ENCODE peak calls at places on chromosome 21, in eight cellular contexts. N is pancreas, K is adrenal gland, X is endodermal cell, T is transverse colon, W is hepatocyte, U is stomach, A is AG04449. L is an unnamed sample.
A peak's percentile ranks its signal among the peaks of the same experiment; 100 is the strongest.

GRCh38 chr21:33028271-33028670 is 2.5 kb downstream of the OLIG2 start:
- DNase-seq in X (peak; percentile 55), W (no peak), T (no peak), A (no peak), K (no peak), U (no peak), N (no peak), L (no peak)

GRCh38 chr21:41280115-41280919 is 36.3 kb upstream of the FAM3B start:
- DNase-seq in A (peak; percentile 29), N (no peak), K (no peak), W (peak; percentile 59), T (no peak), X (no peak), U (no peak), L (peak; percentile 43)

GRCh38 chr21:41369105-41369914 is 7.5 kb downstream of the MX2 start:
- DNase-seq in W (peak; percentile 59), T (no peak), U (no peak), A (no peak), N (peak; percentile 58), K (no peak), X (peak; percentile 88), L (no peak)

GRCh38 chr21:35559881-35560280 is 500.4 kb downstream of the SETD4 start:
- DNase-seq in U (no peak), N (no peak), A (no peak), W (no peak), K (no peak), X (no peak), T (no peak), L (no peak)

GRCh38 chr21:42725416-42725930 is 72.1 kb downstream of the PDE9A start:
- DNase-seq in U (peak; percentile 20), W (no peak), K (no peak), X (no peak), A (no peak), T (no peak), N (no peak), L (no peak)

GRCh38 chr21:34599534-34600101 is 15.3 kb downstream of the RCAN1 start:
- DNase-seq in A (no peak), X (no peak), K (no peak), U (no peak), N (no peak), T (no peak), W (no peak), L (no peak)

GRCh38 chr21:31180256-31181088 is 142.2 kb upstream of the KRTAP19-8 start:
- DNase-seq in T (no peak), U (no peak), K (no peak), W (peak; percentile 56), A (no peak), X (no peak), N (no peak), L (no peak)

GRCh38 chr21:42722808-42723470 is 69.5 kb downstream of the PDE9A start:
- DNase-seq in N (no peak), A (no peak), W (no peak), K (no peak), X (no peak), T (no peak), U (no peak), L (no peak)

GRCh38 chr21:34921151-34921550 is 128.0 kb downstream of the RUNX1 start:
- DNase-seq in T (no peak), U (no peak), N (no peak), W (no peak), A (no peak), X (no peak), K (no peak), L (no peak)

GRCh38 chr21:42565886-42566523 is 52.4 kb downstream of the SLC37A1 start:
- DNase-seq in A (no peak), U (peak; percentile 21), W (no peak), N (peak; percentile 55), K (peak; percentile 10), X (no peak), T (peak; percentile 4), L (no peak)

GRCh38 chr21:42360317-42360716 is 6.0 kb downstream of the TFF1 start:
- DNase-seq in X (no peak), K (no peak), T (no peak), N (no peak), U (no peak), W (no peak), A (no peak), L (no peak)

GRCh38 chr21:29829514-29830255 is 110.1 kb downstream of the GRIK1 start:
- DNase-seq in U (no peak), T (no peak), X (no peak), N (no peak), K (no peak), W (no peak), A (no peak), L (no peak)

GRCh38 chr21:40422851-40423635 is 423.9 kb downstream of the DSCAM start:
- DNase-seq in W (no peak), U (no peak), A (no peak), K (no peak), N (no peak), T (no peak), X (no peak), L (no peak)

DNA sequence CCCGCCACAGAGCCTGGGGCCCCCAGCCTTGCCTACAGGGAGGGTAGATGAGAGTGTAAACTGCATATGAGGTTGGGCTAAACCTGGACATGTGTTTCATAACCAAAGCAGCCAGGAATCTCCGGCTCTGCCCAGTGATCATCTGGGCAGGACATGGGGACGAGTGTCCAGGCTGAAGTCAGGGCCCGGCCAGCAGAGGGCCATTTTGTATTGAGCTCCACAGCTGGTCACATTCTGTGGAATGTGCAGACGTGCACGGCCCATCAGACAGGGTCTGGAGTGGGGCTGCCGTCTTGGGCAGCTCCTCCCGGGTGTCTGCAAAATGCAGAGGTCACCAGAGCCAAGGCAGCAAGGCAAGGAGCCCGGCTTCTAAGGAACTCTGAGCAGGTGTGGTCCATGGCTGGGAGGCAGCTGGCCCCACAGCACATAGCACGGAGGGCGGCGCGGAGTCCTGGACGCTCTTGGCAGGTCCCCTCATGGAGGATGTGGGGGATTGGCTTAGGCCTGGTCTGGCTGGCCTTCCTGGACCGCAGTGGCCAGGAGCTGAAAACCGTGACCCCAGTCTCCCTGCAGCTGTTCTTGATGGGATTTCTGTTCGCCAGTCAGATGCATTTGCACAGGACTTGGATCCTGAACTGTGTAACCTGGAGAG is 6.3 kb downstream of the LRRC3 start:
- DNase-seq in N (peak; percentile 62), W (no peak), U (no peak), A (no peak), X (no peak), K (no peak), T (no peak), L (no peak)
- TF ChIP-seq CTCF in N (no peak), W (peak; percentile 21), U (no peak), A (no peak), X (peak; percentile 45), K (no peak), T (no peak), L (no peak)

GRCh38 chr21:37028579-37028978 is 22.1 kb downstream of the RIPPLY3 start:
- DNase-seq in W (no peak), U (no peak), N (no peak), A (no peak), K (no peak), T (no peak), X (no peak), L (no peak)

GRCh38 chr21:37036177-37036576 is 29.7 kb downstream of the RIPPLY3 start:
- DNase-seq in K (no peak), W (no peak), X (no peak), U (no peak), N (no peak), A (no peak), T (no peak), L (no peak)

GRCh38 chr21:37032877-37033471 is 26.5 kb downstream of the RIPPLY3 start:
- DNase-seq in X (no peak), W (peak; percentile 23), A (peak; percentile 14), T (no peak), U (no peak), N (no peak), K (peak; percentile 42), L (no peak)

GRCh38 chr21:37030864-37031263 is 24.4 kb downstream of the RIPPLY3 start:
- DNase-seq in U (no peak), T (no peak), K (no peak), W (no peak), N (no peak), X (no peak), A (no peak), L (no peak)

GRCh38 chr21:37032293-37032692 is 25.8 kb downstream of the RIPPLY3 start:
- DNase-seq in X (no peak), K (no peak), T (no peak), A (no peak), N (no peak), U (no peak), W (no peak), L (no peak)
- TF ChIP-seq CTCF in X (no peak), K (no peak), T (no peak), A (no peak), N (no peak), U (no peak), W (no peak), L (no peak)

DNA sequence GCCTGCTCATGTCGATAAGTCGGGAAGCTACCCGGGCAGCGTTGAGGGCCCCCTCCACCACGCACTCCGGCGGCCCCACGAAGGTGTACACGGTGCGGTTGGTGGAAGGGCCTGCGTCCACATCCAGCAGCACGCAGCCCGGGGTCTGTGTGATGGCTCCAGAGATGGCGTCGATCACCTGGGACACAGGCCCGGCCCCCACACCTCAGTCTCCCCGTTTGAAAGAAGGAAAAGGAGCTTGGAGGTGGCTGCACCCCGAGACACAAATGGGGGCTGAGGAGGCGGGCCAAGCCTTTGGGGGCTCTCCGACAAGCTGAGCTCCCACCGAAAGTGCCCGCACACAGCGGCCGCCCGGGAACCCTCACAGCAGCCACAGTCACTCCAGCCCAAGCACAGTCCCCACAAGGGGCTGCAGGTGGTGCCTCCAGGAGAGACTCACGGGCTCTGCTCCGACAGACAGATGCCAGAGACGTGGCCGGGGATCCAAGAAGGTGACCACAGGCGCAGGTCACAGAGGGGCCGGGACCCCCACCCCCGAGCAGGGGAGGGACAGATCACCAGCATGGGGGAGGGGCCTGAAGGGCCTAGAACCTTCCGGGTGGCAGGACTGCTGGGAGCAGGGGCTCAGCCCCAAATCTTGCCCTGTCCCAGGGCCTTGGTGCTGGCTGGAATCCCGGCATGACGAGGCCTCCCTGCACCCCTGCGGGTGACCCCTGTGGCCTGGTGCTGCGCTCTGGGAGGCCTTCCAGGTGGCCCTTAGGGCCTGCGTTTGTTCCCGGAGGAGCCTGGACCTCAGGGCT is 1.0 kb downstream of the FTCD start:
- DNase-seq in W (peak; percentile 10), U (peak; percentile 21), K (peak; percentile 19), N (no peak), T (peak; percentile 6), X (peak; percentile 53), A (no peak), L (no peak)
- TF ChIP-seq CTCF in W (no peak), U (no peak), K (no peak), N (no peak), T (no peak), X (no peak), A (no peak), L (no peak)

DNA sequence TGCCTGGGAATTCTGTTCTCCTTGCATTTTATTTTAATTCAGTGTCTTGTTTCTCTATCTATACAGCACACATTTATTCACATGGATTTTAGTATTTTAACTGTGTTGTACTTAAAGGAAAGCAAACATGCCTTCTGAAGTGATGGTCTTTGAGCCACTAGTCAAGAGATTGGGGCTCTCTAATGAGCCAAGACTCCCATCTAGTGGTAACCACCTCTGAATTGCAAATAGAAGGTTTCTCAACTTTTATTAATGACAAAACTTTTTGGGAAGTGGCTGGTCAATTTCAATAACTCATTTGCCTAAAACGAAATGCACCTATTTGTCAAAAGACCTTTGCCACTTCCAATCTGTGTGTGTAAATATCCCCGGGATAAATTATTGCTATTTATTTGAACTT is 199.6 kb downstream of the LTN1 start:
- DNase-seq in T (no peak), W (peak; percentile 33), X (no peak), A (no peak), N (no peak), U (no peak), K (no peak), L (no peak)
- TF ChIP-seq CTCF in T (peak; percentile 13), W (peak; percentile 54), X (peak; percentile 73), A (peak; percentile 37), N (no peak), U (no peak), K (no peak), L (peak; percentile 59)

L was measured in AG09319.